ENCODE peak calls at places on chromosomes 2 and 18, in four cellular contexts. J is H1, T is HCT116, W is GM12878. G is an unnamed sample.

GRCh38 chr2:220478305-220479058 is 851.1 kb downstream of the SLC4A3 start:
- DNase-seq in J (no peak), T (no peak), W (no peak), G (no peak)

GRCh38 chr2:138121769-138122661 is 157.7 kb downstream of the HNMT start:
- DNase-seq in J (no peak), T (no peak), W (no peak), G (no peak)

GRCh38 chr2:218406209-218406948 is 6.7 kb downstream of the CTDSP1 start:
- DNase-seq in J (peak), T (peak), W (peak), G (peak)

GRCh38 chr2:233075141-233075965 is 15.2 kb downstream of the INPP5D start:
- DNase-seq in J (no peak), T (no peak), W (no peak), G (no peak)

GRCh38 chr18:43627833-43628370 is 350.6 kb upstream of the SYT4 start:
- DNase-seq in J (no peak), T (no peak), W (no peak), G (no peak)

GRCh38 chr2:68660658-68661057 is 17.3 kb downstream of the PROKR1 start:
- DNase-seq in J (no peak), T (no peak), W (no peak), G (no peak)

GRCh38 chr18:39178171-39178570 is 1612.6 kb upstream of the CELF4 start:
- DNase-seq in J (no peak), T (no peak), W (no peak), G (no peak)

GRCh38 chr18:57534535-57534934 is 52.0 kb downstream of the FECH start:
- DNase-seq in J (no peak), T (no peak), W (no peak), G (no peak)

GRCh38 chr18:36420826-36421225 is 123.3 kb downstream of the FHOD3 start:
- DNase-seq in J (no peak), T (no peak), W (no peak), G (peak)

GRCh38 chr18:80056095-80056494 is 21.9 kb downstream of the RBFA start:
- DNase-seq in J (no peak), T (no peak), W (no peak), G (no peak)

GRCh38 chr2:238700122-238700457 is 147.8 kb upstream of the TWIST2 start:
- DNase-seq in J (no peak), T (no peak), W (no peak), G (no peak)
- TF ChIP-seq EGR1 in J (no peak), T (no peak), W (no peak), G (no peak)

DNA sequence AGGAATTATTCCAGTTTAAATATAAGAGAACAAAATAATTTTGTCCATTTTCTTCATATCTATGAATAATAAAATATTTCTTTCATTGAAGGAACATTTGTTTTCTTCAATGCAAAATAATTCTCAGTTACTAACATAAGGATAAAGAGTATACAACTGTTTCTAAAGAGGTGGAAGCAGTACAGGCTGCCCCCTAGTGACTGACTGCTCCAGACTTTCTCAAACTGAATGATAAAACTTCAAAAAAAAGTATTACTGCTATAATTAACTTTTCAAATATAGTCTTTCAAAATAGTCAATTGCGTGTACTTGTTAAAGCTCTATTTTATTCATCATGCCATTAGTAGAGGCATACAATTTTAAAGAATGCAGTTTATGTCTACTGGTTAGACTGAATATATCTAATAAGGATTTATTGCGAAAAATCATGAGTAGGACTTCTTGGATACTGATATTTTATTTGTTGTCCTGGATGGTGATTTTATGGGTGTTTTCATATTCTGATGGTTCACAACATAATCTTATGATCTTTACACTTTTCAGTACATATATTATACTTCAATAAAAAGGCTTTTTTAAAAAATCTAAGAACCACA is 100.1 kb downstream of the WDPCP start:
- DNase-seq in J (no peak), T (peak), W (no peak), G (peak)
- TF ChIP-seq MAX in J (no peak), T (no peak), W (no peak), G (no peak)

DNA sequence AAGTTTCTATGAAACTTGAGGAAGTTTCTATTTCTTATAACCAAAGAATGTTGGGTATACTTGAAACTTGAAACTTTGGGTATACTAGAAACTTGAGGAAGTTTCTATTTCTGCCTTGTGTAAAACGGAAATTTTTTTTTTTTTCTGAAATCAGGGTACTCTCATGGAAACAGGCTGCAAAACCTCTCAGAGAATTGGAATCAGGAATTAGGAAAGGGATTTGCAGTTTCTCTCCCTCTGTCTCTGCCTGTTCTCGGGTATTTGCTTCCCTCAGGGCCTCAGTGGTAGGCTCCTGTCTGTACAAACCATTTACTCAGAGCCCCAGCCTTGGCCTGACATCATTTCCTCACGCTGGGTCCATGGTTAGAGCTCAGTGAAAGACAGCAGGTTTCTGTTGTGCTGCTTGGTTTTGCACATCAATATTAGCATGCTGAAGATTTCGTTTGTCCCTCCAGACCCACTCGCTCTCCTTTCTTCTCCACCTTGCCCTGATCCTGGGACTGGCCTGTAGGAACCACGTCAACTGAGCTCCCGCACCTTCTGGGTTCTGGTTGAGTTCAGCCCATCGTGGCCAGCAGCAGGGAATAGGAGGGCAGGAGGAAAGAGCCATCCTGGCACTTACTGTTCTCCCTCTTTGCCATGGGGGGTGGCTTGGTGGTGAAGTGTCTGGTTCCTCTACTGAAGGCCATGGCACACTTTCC is 106.4 kb downstream of the POLR1A start:
- DNase-seq in J (no peak), T (no peak), W (peak), G (no peak)
- TF ChIP-seq EGR1 in J (no peak), T (no peak), W (no peak), G (no peak)

GRCh38 chr2:30722936-30723725 is 84.1 kb downstream of the CAPN13 start:
- DNase-seq in J (peak), T (no peak), W (no peak), G (no peak)

GRCh38 chr2:30716117-30716900 is 90.9 kb downstream of the CAPN13 start:
- DNase-seq in J (peak), T (no peak), W (no peak), G (no peak)

GRCh38 chr2:30721668-30722647 is 85.3 kb downstream of the CAPN13 start:
- DNase-seq in J (peak), T (no peak), W (no peak), G (no peak)

GRCh38 chr2:30717081-30717650 is 90.1 kb downstream of the CAPN13 start:
- DNase-seq in J (peak), T (no peak), W (no peak), G (no peak)

DNA sequence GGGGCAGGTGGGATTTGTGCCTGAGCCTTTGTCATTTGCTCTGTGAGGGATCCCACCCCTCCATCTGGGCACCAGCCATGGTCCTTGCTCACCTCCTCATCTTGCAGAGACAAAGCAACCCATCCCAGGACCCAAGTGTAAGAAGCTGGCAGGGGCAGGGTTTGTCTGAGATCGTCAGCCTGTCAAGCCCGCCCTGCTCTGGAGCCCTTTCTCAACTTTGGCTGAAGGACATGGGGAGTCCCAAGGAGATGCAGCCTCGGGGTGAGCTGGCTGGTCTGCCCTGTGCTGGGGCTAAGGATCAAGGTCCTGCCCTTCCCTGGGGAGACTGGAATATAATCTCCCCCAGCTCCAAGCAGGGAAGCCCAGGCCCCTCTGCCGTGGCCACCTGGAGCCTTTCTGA is 86.0 kb downstream of the CAPN13 start:
- DNase-seq in J (no peak), T (no peak), W (no peak), G (no peak)
- TF ChIP-seq MAX in J (no peak), T (no peak), W (no peak), G (no peak)

GRCh38 chr2:240959214-240959940 is 39.0 kb upstream of the SNED1 start:
- DNase-seq in J (peak), T (no peak), W (no peak), G (no peak)

GRCh38 chr2:240961878-240962277 is 36.5 kb upstream of the SNED1 start:
- DNase-seq in J (peak), T (no peak), W (no peak), G (no peak)

GRCh38 chr2:240959941-240960308 is 38.5 kb upstream of the SNED1 start:
- DNase-seq in J (peak), T (no peak), W (no peak), G (no peak)

GRCh38 chr2:240960963-240961876 is 37.2 kb upstream of the SNED1 start:
- DNase-seq in J (no peak), T (no peak), W (no peak), G (no peak)

GRCh38 chr2:240960309-240960962 is 38.0 kb upstream of the SNED1 start:
- DNase-seq in J (peak), T (no peak), W (no peak), G (no peak)
- TF ChIP-seq EGR1 in J (no peak), T (no peak), W (no peak), G (no peak)

GRCh38 chr2:39516347-39517101 is 79.4 kb upstream of the MAP4K3 start:
- DNase-seq in J (peak), T (no peak), W (no peak), G (no peak)
- TF ChIP-seq MAX in J (peak), T (no peak), W (no peak), G (no peak)

DNA sequence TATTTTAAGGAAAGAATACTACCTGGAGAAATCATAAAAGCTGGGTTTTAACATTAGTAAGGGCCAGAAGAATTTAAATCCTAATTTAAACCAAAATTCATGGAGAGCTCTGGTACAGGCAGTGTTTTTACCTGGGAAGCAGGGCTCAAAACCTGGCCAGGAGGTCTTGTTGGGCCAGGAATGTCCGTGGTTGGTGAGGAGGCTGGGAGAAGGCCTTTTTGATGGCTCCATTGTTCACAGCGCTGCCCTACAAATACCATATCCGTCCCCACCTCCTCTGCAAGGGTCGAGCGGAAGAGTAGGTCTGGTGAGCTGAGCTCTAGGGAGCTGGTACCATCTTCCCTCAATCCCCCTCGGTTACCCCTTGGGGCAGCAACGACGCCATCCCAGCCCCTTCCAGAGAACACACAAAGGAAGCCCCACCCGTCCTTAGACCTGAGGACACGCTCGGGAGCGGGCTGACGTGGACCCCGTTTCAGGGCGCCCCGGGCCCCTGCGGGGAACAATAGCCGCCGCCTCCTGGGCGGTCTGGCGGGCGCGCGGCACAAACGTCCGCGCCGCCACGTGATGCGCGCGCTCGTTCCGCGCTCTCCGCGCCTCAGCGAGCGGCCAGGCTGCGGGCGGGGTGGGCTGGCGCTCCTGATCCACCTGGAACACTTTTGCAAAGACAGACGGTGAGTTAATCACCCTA is 10.7 kb upstream of the HOXD1 start:
- DNase-seq in J (peak), T (no peak), W (no peak), G (no peak)
- TF ChIP-seq EGR1 in J (no peak), T (no peak), W (no peak), G (no peak)

G was measured in K562.